ENCODE peak calls at places on chromosomes 11 and 22, in ten cellular contexts. Z is EH; A is OCI-LY7; Q is stimulated activated CD8-positive, alpha-beta memory T cell treated with anti-CD3 and anti-CD28 coated beads, Interleukin-2, amount 100 ng/mL, for 48 hours; B is NCI-H460; V is effector memory CD8-positive, alpha-beta T cell; X is activated T-cell treated with anti-CD3 and anti-CD28 coated beads for 1 hour; D is PC-3; K is DMS 273 treated with DMSO at 0.1 percent for 48 hours; W is left ventricle myocardium superior. F is an unnamed sample.

GRCh38 chr11:108034952-108035351 is 26.3 kb downstream of the CUL5 start:
- DNase-seq in K (no peak), Q (no peak), W (no peak), B (no peak), X (no peak), D (no peak), Z (no peak), V (no peak), A (no peak), F (no peak)

GRCh38 chr11:10809373-10810199 is 860 bp upstream of the EIF4G2 start:
- DNase-seq in W (no peak), B (peak; percentile 28), K (no peak), A (peak; percentile 40), X (no peak), Z (peak; percentile 90), V (no peak), D (peak; percentile 63), Q (no peak), F (peak; percentile 76)

GRCh38 chr22:21760640-21761039 is 25.0 kb upstream of the YPEL1 start:
- DNase-seq in Q (no peak), X (no peak), B (no peak), D (peak; percentile 8), A (no peak), K (no peak), V (no peak), W (no peak), Z (peak; percentile 61), F (peak; percentile 55)

GRCh38 chr22:32426881-32427280 is 14.8 kb upstream of the RTCB start:
- DNase-seq in Q (no peak), A (no peak), B (no peak), X (no peak), K (no peak), W (no peak), V (no peak), D (no peak), Z (no peak), F (no peak)

GRCh38 chr11:95920460-95921105 is 3.3 kb downstream of the MTMR2 start:
- DNase-seq in X (no peak), Z (no peak), A (no peak), B (no peak), K (no peak), V (no peak), W (no peak), D (peak; percentile 28), Q (no peak), F (peak; percentile 6)

GRCh38 chr11:122138759-122139594 is 23.0 kb upstream of the BLID start:
- DNase-seq in K (no peak), X (no peak), B (no peak), A (no peak), W (no peak), V (no peak), Q (no peak), Z (peak; percentile 41), D (peak; percentile 44), F (peak; percentile 70)

GRCh38 chr22:26161746-26162145 is 7.5 kb upstream of the SEZ6L start:
- DNase-seq in B (no peak), W (no peak), V (no peak), X (no peak), D (no peak), A (no peak), Z (no peak), K (no peak), Q (no peak), F (no peak)

GRCh38 chr22:46012182-46012880 is 35.4 kb upstream of the WNT7B start:
- DNase-seq in Q (no peak), V (no peak), K (no peak), D (no peak), W (peak; percentile 34), Z (no peak), X (no peak), B (no peak), A (no peak), F (no peak)

GRCh38 chr11:103651341-103651998 is 385.0 kb upstream of the DDI1 start:
- DNase-seq in W (no peak), Q (no peak), Z (no peak), D (no peak), B (no peak), X (no peak), V (no peak), K (no peak), A (no peak), F (no peak)

GRCh38 chr22:43151251-43152000 is at the start of gene TSPO:
- DNase-seq in X (peak; percentile 56), K (no peak), Q (peak; percentile 53), B (peak; percentile 34), V (peak; percentile 47), Z (peak; percentile 69), D (peak; percentile 39), A (peak; percentile 27), W (peak; percentile 91), F (peak; percentile 30)

GRCh38 chr22:43142881-43143562 is at the start of gene MCAT:
- DNase-seq in B (peak; percentile 55), A (peak; percentile 88), K (no peak), W (peak; percentile 91), Q (peak; percentile 82), D (peak; percentile 78), V (peak; percentile 69), Z (peak; percentile 73), X (peak; percentile 70), F (peak; percentile 77)

GRCh38 chr11:123475478-123475877 is 45.4 kb downstream of the GRAMD1B start:
- DNase-seq in D (peak; percentile 72), B (peak; percentile 61), Q (no peak), W (no peak), X (no peak), A (no peak), K (peak; percentile 3), Z (peak; percentile 79), V (no peak), F (peak; percentile 53)

GRCh38 chr22:27299181-27300085 is 502.1 kb downstream of the MN1 start:
- DNase-seq in Z (no peak), B (no peak), D (no peak), V (no peak), K (no peak), W (no peak), A (no peak), X (no peak), Q (no peak), F (no peak)

GRCh38 chr22:48253573-48253972 is 1491.1 kb downstream of the TBC1D22A start:
- DNase-seq in Z (no peak), W (no peak), D (no peak), Q (no peak), K (no peak), V (no peak), A (no peak), B (no peak), X (no peak), F (no peak)

GRCh38 chr11:108705061-108705460 is 40.2 kb downstream of the DDX10 start:
- DNase-seq in A (no peak), K (no peak), Z (no peak), X (no peak), W (no peak), Q (no peak), B (no peak), V (no peak), D (no peak), F (no peak)

GRCh38 chr11:117814766-117815261 is 9.7 kb downstream of the FXYD2 start:
- DNase-seq in K (no peak), Z (peak; percentile 8), V (peak; percentile 84), Q (peak; percentile 71), D (no peak), B (no peak), W (peak; percentile 83), A (peak; percentile 62), X (peak; percentile 82), F (no peak)

GRCh38 chr11:115197433-115197832 is 306.8 kb downstream of the CADM1 start:
- DNase-seq in D (no peak), K (no peak), A (no peak), X (no peak), Q (no peak), V (no peak), W (no peak), Z (no peak), B (no peak), F (peak; percentile 52)

GRCh38 chr11:128530119-128531091 is 57.0 kb downstream of the ETS1 start:
- DNase-seq in V (no peak), Z (peak; percentile 95), X (no peak), B (no peak), A (no peak), D (peak; percentile 88), W (peak; percentile 64), Q (no peak), K (no peak), F (peak; percentile 92)

GRCh38 chr11:82191690-82192089 is 542.0 kb downstream of the FAM181B start:
- DNase-seq in V (no peak), W (no peak), Z (no peak), K (peak; percentile 52), B (no peak), X (no peak), D (no peak), Q (no peak), A (no peak), F (no peak)

GRCh38 chr22:35705141-35705540 is 12.5 kb upstream of the APOL5 start:
- DNase-seq in D (peak; percentile 82), Z (peak; percentile 90), W (no peak), X (no peak), B (no peak), A (no peak), V (no peak), K (no peak), Q (no peak), F (peak; percentile 84)

F was measured in HT1080.